ENCODE peak calls at places on chromosome 13, in nine cellular contexts. I is SK-N-MC, Y is neural progenitor cell, G is fibroblast of lung, W is hepatocyte, L is HCT116, Z is PC-9, N is GM23338, E is H1. S is an unnamed sample.
A peak's percentile ranks its signal among the peaks of the same experiment; 100 is the strongest.

GRCh38 chr13:113407103-113407530 is 43.2 kb upstream of the GRTP1 start:
- DNase-seq in I (no peak), Y (no peak), G (no peak), W (no peak), L (no peak), Z (no peak), N (no peak), E (no peak), S (no peak)

GRCh38 chr13:69956343-69956742 is 151.3 kb upstream of the ATXN8OS start:
- DNase-seq in I (no peak), Y (no peak), G (no peak), W (no peak), L (no peak), Z (no peak), N (no peak), E (no peak), S (no peak)

GRCh38 chr13:32211788-32212187 is 103.4 kb downstream of the ZAR1L start:
- DNase-seq in I (no peak), Y (no peak), G (peak; percentile 98), W (peak; percentile 18), L (no peak), Z (no peak), N (no peak), E (no peak), S (no peak)

GRCh38 chr13:33494596-33495214 is 209.2 kb upstream of the STARD13 start:
- DNase-seq in I (no peak), Y (no peak), G (peak; percentile 98), W (peak; percentile 35), L (peak; percentile 64), Z (peak; percentile 42), N (peak; percentile 20), E (no peak), S (peak; percentile 99)

GRCh38 chr13:80399340-80400163 is 58.6 kb upstream of the SPRY2 start:
- DNase-seq in I (no peak), Y (peak; percentile 10), G (no peak), W (peak; percentile 11), L (no peak), Z (peak; percentile 10), N (no peak), E (no peak), S (no peak)

GRCh38 chr13:39284801-39285388 is 246.6 kb downstream of the NHLRC3 start:
- DNase-seq in I (no peak), Y (peak; percentile 15), G (no peak), W (no peak), L (no peak), Z (no peak), N (peak; percentile 67), E (no peak), S (no peak)

GRCh38 chr13:44786724-44787123 is 202.5 kb downstream of the NUFIP1 start:
- DNase-seq in I (no peak), Y (no peak), G (no peak), W (no peak), L (no peak), Z (no peak), N (no peak), E (no peak), S (no peak)

GRCh38 chr13:46076827-46077226 is 24.3 kb upstream of the ZC3H13 start:
- DNase-seq in I (no peak), Y (no peak), G (no peak), W (no peak), L (no peak), Z (no peak), N (no peak), E (no peak), S (no peak)

GRCh38 chr13:26508885-26509284 is 48.6 kb upstream of the WASF3 start:
- DNase-seq in I (no peak), Y (no peak), G (peak; percentile 59), W (no peak), L (no peak), Z (no peak), N (no peak), E (no peak), S (no peak)

GRCh38 chr13:106570354-106570822 is 2.5 kb upstream of the ARGLU1 start:
- DNase-seq in I (no peak), Y (peak; percentile 87), G (peak; percentile 78), W (peak; percentile 83), L (peak; percentile 92), Z (no peak), N (peak; percentile 95), E (peak; percentile 73), S (peak; percentile 90)

GRCh38 chr13:60261432-60262351 is 98.0 kb upstream of the DIAPH3 start:
- DNase-seq in I (no peak), Y (peak; percentile 71), G (no peak), W (no peak), L (no peak), Z (no peak), N (peak; percentile 95), E (peak; percentile 57), S (no peak)

GRCh38 chr13:70255406-70255991 is 147.2 kb upstream of the KLHL1 start:
- DNase-seq in I (no peak), Y (no peak), G (no peak), W (no peak), L (no peak), Z (no peak), N (no peak), E (no peak), S (no peak)

GRCh38 chr13:25489238-25489637 is 117.5 kb downstream of the ATP8A2 start:
- DNase-seq in I (no peak), Y (peak; percentile 14), G (peak; percentile 12), W (no peak), L (no peak), Z (no peak), N (peak; percentile 28), E (no peak), S (no peak)

GRCh38 chr13:75347925-75348324 is 134.0 kb downstream of the TBC1D4 start:
- DNase-seq in I (no peak), Y (no peak), G (no peak), W (no peak), L (no peak), Z (no peak), N (no peak), E (no peak), S (no peak)

GRCh38 chr13:96925869-96926628 is 68.2 kb downstream of the OXGR1 start:
- DNase-seq in I (no peak), Y (no peak), G (no peak), W (peak; percentile 57), L (no peak), Z (no peak), N (no peak), E (no peak), S (no peak)

GRCh38 chr13:90445179-90445578 is 902.3 kb upstream of the MIR17HG start:
- DNase-seq in I (no peak), Y (peak; percentile 25), G (peak; percentile 98), W (peak; percentile 55), L (peak; percentile 10), Z (peak; percentile 67), N (peak; percentile 60), E (peak; percentile 31), S (peak; percentile 61)

GRCh38 chr13:39296193-39296592 is 257.9 kb downstream of the NHLRC3 start:
- DNase-seq in I (no peak), Y (no peak), G (no peak), W (no peak), L (no peak), Z (no peak), N (no peak), E (no peak), S (no peak)

GRCh38 chr13:49220035-49220855 is at the start of gene MLNR:
- DNase-seq in I (no peak), Y (peak; percentile 76), G (peak; percentile 40), W (peak; percentile 46), L (no peak), Z (no peak), N (peak; percentile 76), E (no peak), S (peak; percentile 14)
- TF ChIP-seq EZH2 in I (peak; percentile 62), Y (peak; percentile 98), G (peak; percentile 99), W (peak; percentile 65), L (no peak), Z (no peak), N (peak; percentile 2), E (peak; percentile 91), S (peak; percentile 98)

GRCh38 chr13:76904507-76904906 is 18.3 kb upstream of the KCTD12 start:
- DNase-seq in I (no peak), Y (no peak), G (no peak), W (no peak), L (no peak), Z (no peak), N (no peak), E (no peak), S (no peak)

GRCh38 chr13:76903544-76904162 is 17.4 kb upstream of the KCTD12 start:
- DNase-seq in I (peak; percentile 83), Y (peak; percentile 81), G (peak; percentile 63), W (peak; percentile 86), L (peak; percentile 69), Z (peak; percentile 42), N (peak; percentile 86), E (peak; percentile 41), S (peak; percentile 89)
- TF ChIP-seq EZH2 in I (no peak), Y (no peak), G (no peak), W (no peak), L (no peak), Z (no peak), N (no peak), E (no peak), S (no peak)

DNA sequence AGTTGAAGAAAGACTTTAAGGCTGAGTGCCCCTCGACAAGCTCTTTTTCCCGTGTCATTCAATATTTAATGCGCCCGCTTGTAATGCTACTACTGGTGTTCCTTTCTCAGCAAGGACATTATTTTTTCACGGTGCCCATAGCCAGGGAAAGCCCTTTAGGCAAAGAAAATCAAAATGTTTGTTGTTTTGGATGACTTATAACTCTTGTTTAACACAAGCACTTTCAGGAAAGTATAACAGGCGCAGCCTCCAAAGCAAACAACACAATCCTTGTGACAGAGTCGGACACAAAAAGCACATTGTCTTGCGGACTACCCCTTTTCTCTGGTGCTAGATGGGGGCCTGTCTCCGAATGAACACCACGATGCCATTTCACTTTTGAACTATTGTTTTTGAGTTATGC is 12.4 kb downstream of the ZIC5 start:
- DNase-seq in I (no peak), Y (peak; percentile 59), G (no peak), W (no peak), L (no peak), Z (no peak), N (peak; percentile 25), E (no peak), S (no peak)
- TF ChIP-seq EZH2 in I (no peak), Y (no peak), G (peak; percentile 16), W (peak; percentile 89), L (no peak), Z (no peak), N (peak; percentile 69), E (peak; percentile 52), S (peak; percentile 93)

GRCh38 chr13:111115841-111116500 is 861 bp downstream of the ARHGEF7 start:
- DNase-seq in I (no peak), Y (peak; percentile 75), G (peak; percentile 47), W (peak; percentile 71), L (no peak), Z (no peak), N (peak; percentile 52), E (no peak), S (peak; percentile 27)

GRCh38 chr13:111116830-111117229 is 1.7 kb downstream of the ARHGEF7 start:
- DNase-seq in I (no peak), Y (no peak), G (no peak), W (no peak), L (no peak), Z (no peak), N (no peak), E (no peak), S (no peak)

GRCh38 chr13:111112196-111112595 is 2.9 kb upstream of the ARHGEF7 start:
- DNase-seq in I (no peak), Y (no peak), G (no peak), W (no peak), L (no peak), Z (no peak), N (no peak), E (no peak), S (no peak)

GRCh38 chr13:111115051-111115840 is at the start of gene ARHGEF7:
- DNase-seq in I (no peak), Y (peak; percentile 79), G (peak; percentile 7), W (peak; percentile 57), L (no peak), Z (no peak), N (peak; percentile 69), E (no peak), S (no peak)

GRCh38 chr13:111114362-111115050 is 604 bp upstream of the ARHGEF7 start:
- DNase-seq in I (no peak), Y (peak; percentile 53), G (peak; percentile 43), W (peak; percentile 64), L (no peak), Z (no peak), N (peak; percentile 68), E (no peak), S (peak; percentile 32)
- TF ChIP-seq EZH2 in I (peak; percentile 45), Y (peak; percentile 78), G (peak; percentile 69), W (no peak), L (no peak), Z (no peak), N (peak; percentile 26), E (peak; percentile 59), S (peak; percentile 79)